ENCODE peak calls at places on chromosomes 16 and 17, in six cellular contexts. One of them, this sample, is unnamed.

GRCh38 chr16:65661451-65661850 is 539.6 kb upstream of the CDH11 start:
- DNase-seq in A549: no peak
- DNase-seq in non-pigmented ciliary epithelial cell: no peak
- DNase-seq in NCI-H1436: no peak
- DNase-seq in IMR-90: no peak
- DNase-seq in activated naive CD4-positive, alpha-beta T cell treated with anti-CD3 and anti-CD28 coated beads for 36 hours: no peak
- DNase-seq in this sample: no peak

GRCh38 chr16:30358990-30359870 is 4.1 kb upstream of the CD2BP2 start:
- DNase-seq in A549: no peak
- DNase-seq in non-pigmented ciliary epithelial cell: no peak
- DNase-seq in NCI-H1436: no peak
- DNase-seq in IMR-90: no peak
- DNase-seq in activated naive CD4-positive, alpha-beta T cell treated with anti-CD3 and anti-CD28 coated beads for 36 hours: no peak
- DNase-seq in this sample: no peak

GRCh38 chr16:28292731-28293588 is 635 bp downstream of the SBK1 start:
- DNase-seq in A549: no peak
- DNase-seq in non-pigmented ciliary epithelial cell: no peak
- DNase-seq in NCI-H1436: peak
- DNase-seq in IMR-90: no peak
- DNase-seq in activated naive CD4-positive, alpha-beta T cell treated with anti-CD3 and anti-CD28 coated beads for 36 hours: peak
- DNase-seq in this sample: no peak

GRCh38 chr17:7021993-7022778 is 664 bp upstream of the BCL6B start:
- DNase-seq in A549: peak
- DNase-seq in non-pigmented ciliary epithelial cell: no peak
- DNase-seq in NCI-H1436: peak
- DNase-seq in IMR-90: peak
- DNase-seq in activated naive CD4-positive, alpha-beta T cell treated with anti-CD3 and anti-CD28 coated beads for 36 hours: peak
- DNase-seq in this sample: peak

GRCh38 chr16:2515180-2515803 is 1.5 kb downstream of the ATP6V0C start:
- DNase-seq in A549: no peak
- DNase-seq in non-pigmented ciliary epithelial cell: no peak
- DNase-seq in NCI-H1436: no peak
- DNase-seq in IMR-90: no peak
- DNase-seq in activated naive CD4-positive, alpha-beta T cell treated with anti-CD3 and anti-CD28 coated beads for 36 hours: no peak
- DNase-seq in this sample: no peak

GRCh38 chr17:39538875-39539274 is 68.8 kb downstream of the NEUROD2 start:
- DNase-seq in A549: no peak
- DNase-seq in non-pigmented ciliary epithelial cell: no peak
- DNase-seq in NCI-H1436: no peak
- DNase-seq in IMR-90: peak
- DNase-seq in activated naive CD4-positive, alpha-beta T cell treated with anti-CD3 and anti-CD28 coated beads for 36 hours: no peak
- DNase-seq in this sample: no peak

GRCh38 chr17:39927928-39928867 is 666 bp downstream of the LRRC3C start:
- DNase-seq in A549: peak
- DNase-seq in non-pigmented ciliary epithelial cell: no peak
- DNase-seq in NCI-H1436: no peak
- DNase-seq in IMR-90: no peak
- DNase-seq in activated naive CD4-positive, alpha-beta T cell treated with anti-CD3 and anti-CD28 coated beads for 36 hours: peak
- DNase-seq in this sample: peak

GRCh38 chr16:82470506-82471196 is 156.1 kb upstream of the CDH13 start:
- DNase-seq in A549: no peak
- DNase-seq in non-pigmented ciliary epithelial cell: no peak
- DNase-seq in NCI-H1436: no peak
- DNase-seq in IMR-90: no peak
- DNase-seq in activated naive CD4-positive, alpha-beta T cell treated with anti-CD3 and anti-CD28 coated beads for 36 hours: no peak
- DNase-seq in this sample: no peak

GRCh38 chr16:53922067-53922804 is 218.3 kb downstream of the FTO start:
- DNase-seq in A549: no peak
- DNase-seq in non-pigmented ciliary epithelial cell: no peak
- DNase-seq in NCI-H1436: no peak
- DNase-seq in IMR-90: peak
- DNase-seq in activated naive CD4-positive, alpha-beta T cell treated with anti-CD3 and anti-CD28 coated beads for 36 hours: no peak
- DNase-seq in this sample: no peak

GRCh38 chr17:82327289-82327688 is 6.3 kb downstream of the SECTM1 start:
- DNase-seq in A549: no peak
- DNase-seq in non-pigmented ciliary epithelial cell: no peak
- DNase-seq in NCI-H1436: no peak
- DNase-seq in IMR-90: no peak
- DNase-seq in activated naive CD4-positive, alpha-beta T cell treated with anti-CD3 and anti-CD28 coated beads for 36 hours: no peak
- DNase-seq in this sample: no peak

GRCh38 chr17:39722965-39723848 is 7.1 kb downstream of the MIEN1 start:
- DNase-seq in A549: peak
- DNase-seq in non-pigmented ciliary epithelial cell: no peak
- DNase-seq in NCI-H1436: no peak
- DNase-seq in IMR-90: no peak
- DNase-seq in activated naive CD4-positive, alpha-beta T cell treated with anti-CD3 and anti-CD28 coated beads for 36 hours: no peak
- DNase-seq in this sample: no peak

GRCh38 chr16:89821438-89822187 is 5.2 kb upstream of the FANCA start:
- DNase-seq in A549: no peak
- DNase-seq in non-pigmented ciliary epithelial cell: no peak
- DNase-seq in NCI-H1436: no peak
- DNase-seq in IMR-90: no peak
- DNase-seq in activated naive CD4-positive, alpha-beta T cell treated with anti-CD3 and anti-CD28 coated beads for 36 hours: no peak
- DNase-seq in this sample: no peak

GRCh38 chr16:87324411-87325275 is 7.5 kb upstream of the C16orf95 start:
- DNase-seq in A549: peak
- DNase-seq in non-pigmented ciliary epithelial cell: no peak
- DNase-seq in NCI-H1436: peak
- DNase-seq in IMR-90: peak
- DNase-seq in activated naive CD4-positive, alpha-beta T cell treated with anti-CD3 and anti-CD28 coated beads for 36 hours: peak
- DNase-seq in this sample: peak

GRCh38 chr17:27540300-27541105 is 84.3 kb downstream of the KSR1 start:
- DNase-seq in A549: peak
- DNase-seq in non-pigmented ciliary epithelial cell: peak
- DNase-seq in NCI-H1436: no peak
- DNase-seq in IMR-90: peak
- DNase-seq in activated naive CD4-positive, alpha-beta T cell treated with anti-CD3 and anti-CD28 coated beads for 36 hours: no peak
- DNase-seq in this sample: no peak

GRCh38 chr17:50631908-50632571 is 2.6 kb upstream of the ABCC3 start:
- DNase-seq in A549: no peak
- DNase-seq in non-pigmented ciliary epithelial cell: no peak
- DNase-seq in NCI-H1436: no peak
- DNase-seq in IMR-90: no peak
- DNase-seq in activated naive CD4-positive, alpha-beta T cell treated with anti-CD3 and anti-CD28 coated beads for 36 hours: no peak
- DNase-seq in this sample: no peak

GRCh38 chr17:61997649-61998048 is 67.4 kb downstream of the MED13 start:
- DNase-seq in A549: no peak
- DNase-seq in non-pigmented ciliary epithelial cell: peak
- DNase-seq in NCI-H1436: no peak
- DNase-seq in IMR-90: peak
- DNase-seq in activated naive CD4-positive, alpha-beta T cell treated with anti-CD3 and anti-CD28 coated beads for 36 hours: no peak
- DNase-seq in this sample: no peak

GRCh38 chr17:35376245-35376644 is 2.8 kb upstream of the SLFN11 start:
- DNase-seq in A549: no peak
- DNase-seq in non-pigmented ciliary epithelial cell: no peak
- DNase-seq in NCI-H1436: no peak
- DNase-seq in IMR-90: peak
- DNase-seq in activated naive CD4-positive, alpha-beta T cell treated with anti-CD3 and anti-CD28 coated beads for 36 hours: no peak
- DNase-seq in this sample: no peak

GRCh38 chr16:28149016-28149888 is 62.5 kb downstream of the XPO6 start:
- DNase-seq in A549: no peak
- DNase-seq in non-pigmented ciliary epithelial cell: no peak
- DNase-seq in NCI-H1436: no peak
- DNase-seq in IMR-90: peak
- DNase-seq in activated naive CD4-positive, alpha-beta T cell treated with anti-CD3 and anti-CD28 coated beads for 36 hours: peak
- DNase-seq in this sample: no peak

GRCh38 chr16:86405319-86405718 is 105.0 kb upstream of the FOXF1 start:
- DNase-seq in A549: no peak
- DNase-seq in non-pigmented ciliary epithelial cell: no peak
- DNase-seq in NCI-H1436: no peak
- DNase-seq in IMR-90: peak
- DNase-seq in activated naive CD4-positive, alpha-beta T cell treated with anti-CD3 and anti-CD28 coated beads for 36 hours: no peak
- DNase-seq in this sample: no peak

GRCh38 chr16:84292032-84292431 is 2.6 kb upstream of the WFDC1 start:
- DNase-seq in A549: no peak
- DNase-seq in non-pigmented ciliary epithelial cell: no peak
- DNase-seq in NCI-H1436: no peak
- DNase-seq in IMR-90: no peak
- DNase-seq in activated naive CD4-positive, alpha-beta T cell treated with anti-CD3 and anti-CD28 coated beads for 36 hours: no peak
- DNase-seq in this sample: no peak

GRCh38 chr16:11412175-11412904 is 67.1 kb downstream of the RMI2 start:
- DNase-seq in A549: no peak
- DNase-seq in non-pigmented ciliary epithelial cell: no peak
- DNase-seq in NCI-H1436: no peak
- DNase-seq in IMR-90: no peak
- DNase-seq in activated naive CD4-positive, alpha-beta T cell treated with anti-CD3 and anti-CD28 coated beads for 36 hours: no peak
- DNase-seq in this sample: no peak